ENCODE peak calls at places on chromosomes 2 and 18, in nine cellular contexts. One of them, this sample, is unnamed.

GRCh38 chr2:1132328-1132964 is 181.8 kb downstream of the SNTG2 start:
- DNase-seq in ovary: no peak
- DNase-seq in left lung: no peak
- DNase-seq in pancreas: no peak
- DNase-seq in PC-3: no peak
- DNase-seq in IMR-90: no peak
- DNase-seq in neural progenitor cell: no peak
- DNase-seq in breast epithelium: no peak
- DNase-seq in body of pancreas: no peak
- DNase-seq in this sample: no peak

GRCh38 chr2:652881-653480 is 24.2 kb downstream of the TMEM18 start:
- DNase-seq in ovary: no peak
- DNase-seq in left lung: no peak
- DNase-seq in pancreas: no peak
- DNase-seq in PC-3: no peak
- DNase-seq in IMR-90: no peak
- DNase-seq in neural progenitor cell: no peak
- DNase-seq in breast epithelium: no peak
- DNase-seq in body of pancreas: no peak
- DNase-seq in this sample: no peak

GRCh38 chr2:235690809-235691450 is 197.1 kb downstream of the AGAP1 start:
- DNase-seq in ovary: no peak
- DNase-seq in left lung: peak; percentile 28
- DNase-seq in pancreas: no peak
- DNase-seq in PC-3: no peak
- DNase-seq in IMR-90: no peak
- DNase-seq in neural progenitor cell: no peak
- DNase-seq in breast epithelium: no peak
- DNase-seq in body of pancreas: no peak
- DNase-seq in this sample: no peak

GRCh38 chr2:200159366-200159720 is 147.2 kb upstream of the SPATS2L start:
- DNase-seq in ovary: no peak
- DNase-seq in left lung: no peak
- DNase-seq in pancreas: no peak
- DNase-seq in PC-3: peak; percentile 11
- DNase-seq in IMR-90: peak; percentile 24
- DNase-seq in neural progenitor cell: no peak
- DNase-seq in breast epithelium: no peak
- DNase-seq in body of pancreas: no peak
- DNase-seq in this sample: no peak

GRCh38 chr2:204825054-204825453 is 279.8 kb downstream of the PARD3B start:
- DNase-seq in ovary: no peak
- DNase-seq in left lung: no peak
- DNase-seq in pancreas: no peak
- DNase-seq in PC-3: peak; percentile 84
- DNase-seq in IMR-90: peak; percentile 7
- DNase-seq in neural progenitor cell: no peak
- DNase-seq in breast epithelium: no peak
- DNase-seq in body of pancreas: no peak
- DNase-seq in this sample: no peak

GRCh38 chr2:100260712-100261620 is 61.3 kb downstream of the LONRF2 start:
- DNase-seq in ovary: peak; percentile 85
- DNase-seq in left lung: no peak
- DNase-seq in pancreas: no peak
- DNase-seq in PC-3: peak; percentile 83
- DNase-seq in IMR-90: peak; percentile 85
- DNase-seq in neural progenitor cell: peak; percentile 79
- DNase-seq in breast epithelium: peak; percentile 46
- DNase-seq in body of pancreas: peak; percentile 65
- DNase-seq in this sample: no peak

GRCh38 chr2:239264838-239265651 is 135.8 kb downstream of the HDAC4 start:
- DNase-seq in ovary: no peak
- DNase-seq in left lung: no peak
- DNase-seq in pancreas: no peak
- DNase-seq in PC-3: peak; percentile 38
- DNase-seq in IMR-90: peak; percentile 61
- DNase-seq in neural progenitor cell: no peak
- DNase-seq in breast epithelium: peak; percentile 32
- DNase-seq in body of pancreas: no peak
- DNase-seq in this sample: no peak

GRCh38 chr2:62203459-62203858 is 7.5 kb downstream of the B3GNT2 start:
- DNase-seq in ovary: no peak
- DNase-seq in left lung: no peak
- DNase-seq in pancreas: no peak
- DNase-seq in PC-3: no peak
- DNase-seq in IMR-90: no peak
- DNase-seq in neural progenitor cell: no peak
- DNase-seq in breast epithelium: no peak
- DNase-seq in body of pancreas: no peak
- DNase-seq in this sample: no peak

GRCh38 chr2:44952143-44952805 is 10.8 kb downstream of the SIX3 start:
- DNase-seq in ovary: no peak
- DNase-seq in left lung: no peak
- DNase-seq in pancreas: no peak
- DNase-seq in PC-3: peak; percentile 43
- DNase-seq in IMR-90: peak; percentile 34
- DNase-seq in neural progenitor cell: peak; percentile 94
- DNase-seq in breast epithelium: no peak
- DNase-seq in body of pancreas: peak; percentile 55
- DNase-seq in this sample: peak; percentile 53

GRCh38 chr2:189024861-189025618 is 50.9 kb downstream of the COL3A1 start:
- DNase-seq in ovary: no peak
- DNase-seq in left lung: no peak
- DNase-seq in pancreas: no peak
- DNase-seq in PC-3: peak; percentile 35
- DNase-seq in IMR-90: no peak
- DNase-seq in neural progenitor cell: peak; percentile 26
- DNase-seq in breast epithelium: no peak
- DNase-seq in body of pancreas: no peak
- DNase-seq in this sample: no peak

GRCh38 chr18:37385846-37386435 is 179.7 kb downstream of the CELF4 start:
- DNase-seq in ovary: no peak
- DNase-seq in left lung: no peak
- DNase-seq in pancreas: no peak
- DNase-seq in PC-3: peak; percentile 47
- DNase-seq in IMR-90: peak; percentile 37
- DNase-seq in neural progenitor cell: peak; percentile 56
- DNase-seq in breast epithelium: no peak
- DNase-seq in body of pancreas: no peak
- DNase-seq in this sample: no peak

GRCh38 chr18:67318651-67319050 is 197.9 kb downstream of the DSEL start:
- DNase-seq in ovary: no peak
- DNase-seq in left lung: no peak
- DNase-seq in pancreas: no peak
- DNase-seq in PC-3: peak; percentile 10
- DNase-seq in IMR-90: peak; percentile 69
- DNase-seq in neural progenitor cell: no peak
- DNase-seq in breast epithelium: no peak
- DNase-seq in body of pancreas: no peak
- DNase-seq in this sample: no peak

GRCh38 chr2:145906356-145906755 is 1386.4 kb upstream of the ZEB2 start:
- DNase-seq in ovary: no peak
- DNase-seq in left lung: no peak
- DNase-seq in pancreas: no peak
- DNase-seq in PC-3: peak; percentile 93
- DNase-seq in IMR-90: peak; percentile 1
- DNase-seq in neural progenitor cell: no peak
- DNase-seq in breast epithelium: no peak
- DNase-seq in body of pancreas: no peak
- DNase-seq in this sample: no peak

GRCh38 chr2:182167882-182168281 is 182.2 kb downstream of the PPP1R1C start:
- DNase-seq in ovary: no peak
- DNase-seq in left lung: no peak
- DNase-seq in pancreas: no peak
- DNase-seq in PC-3: no peak
- DNase-seq in IMR-90: no peak
- DNase-seq in neural progenitor cell: no peak
- DNase-seq in breast epithelium: no peak
- DNase-seq in body of pancreas: no peak
- DNase-seq in this sample: no peak
- H3K27ac ChIP-seq in ovary: no peak overlapping the region
- H3K27ac ChIP-seq in left lung: no peak overlapping the region
- H3K27ac ChIP-seq in pancreas: no peak overlapping the region
- H3K27ac ChIP-seq in PC-3: no peak overlapping the region
- H3K27ac ChIP-seq in IMR-90: no peak overlapping the region
- H3K27ac ChIP-seq in neural progenitor cell: no peak overlapping the region
- H3K27ac ChIP-seq in breast epithelium: no peak overlapping the region
- H3K27ac ChIP-seq in body of pancreas: no peak overlapping the region
- H3K27ac ChIP-seq in this sample: no peak overlapping the region

GRCh38 chr2:216281316-216281715 is 91.0 kb downstream of the MARCHF4 start:
- DNase-seq in ovary: no peak
- DNase-seq in left lung: no peak
- DNase-seq in pancreas: no peak
- DNase-seq in PC-3: no peak
- DNase-seq in IMR-90: no peak
- DNase-seq in neural progenitor cell: peak; percentile 19
- DNase-seq in breast epithelium: no peak
- DNase-seq in body of pancreas: no peak
- DNase-seq in this sample: no peak

GRCh38 chr2:216284708-216285107 is 87.6 kb downstream of the MARCHF4 start:
- DNase-seq in ovary: no peak
- DNase-seq in left lung: no peak
- DNase-seq in pancreas: no peak
- DNase-seq in PC-3: no peak
- DNase-seq in IMR-90: no peak
- DNase-seq in neural progenitor cell: no peak
- DNase-seq in breast epithelium: no peak
- DNase-seq in body of pancreas: no peak
- DNase-seq in this sample: no peak

GRCh38 chr2:216285641-216286156 is 86.6 kb downstream of the MARCHF4 start:
- DNase-seq in ovary: no peak
- DNase-seq in left lung: no peak
- DNase-seq in pancreas: no peak
- DNase-seq in PC-3: no peak
- DNase-seq in IMR-90: no peak
- DNase-seq in neural progenitor cell: peak; percentile 33
- DNase-seq in breast epithelium: no peak
- DNase-seq in body of pancreas: no peak
- DNase-seq in this sample: no peak

GRCh38 chr2:216281881-216282280 is 90.4 kb downstream of the MARCHF4 start:
- DNase-seq in ovary: no peak
- DNase-seq in left lung: no peak
- DNase-seq in pancreas: no peak
- DNase-seq in PC-3: no peak
- DNase-seq in IMR-90: no peak
- DNase-seq in neural progenitor cell: peak; percentile 39
- DNase-seq in breast epithelium: no peak
- DNase-seq in body of pancreas: no peak
- DNase-seq in this sample: no peak

DNA sequence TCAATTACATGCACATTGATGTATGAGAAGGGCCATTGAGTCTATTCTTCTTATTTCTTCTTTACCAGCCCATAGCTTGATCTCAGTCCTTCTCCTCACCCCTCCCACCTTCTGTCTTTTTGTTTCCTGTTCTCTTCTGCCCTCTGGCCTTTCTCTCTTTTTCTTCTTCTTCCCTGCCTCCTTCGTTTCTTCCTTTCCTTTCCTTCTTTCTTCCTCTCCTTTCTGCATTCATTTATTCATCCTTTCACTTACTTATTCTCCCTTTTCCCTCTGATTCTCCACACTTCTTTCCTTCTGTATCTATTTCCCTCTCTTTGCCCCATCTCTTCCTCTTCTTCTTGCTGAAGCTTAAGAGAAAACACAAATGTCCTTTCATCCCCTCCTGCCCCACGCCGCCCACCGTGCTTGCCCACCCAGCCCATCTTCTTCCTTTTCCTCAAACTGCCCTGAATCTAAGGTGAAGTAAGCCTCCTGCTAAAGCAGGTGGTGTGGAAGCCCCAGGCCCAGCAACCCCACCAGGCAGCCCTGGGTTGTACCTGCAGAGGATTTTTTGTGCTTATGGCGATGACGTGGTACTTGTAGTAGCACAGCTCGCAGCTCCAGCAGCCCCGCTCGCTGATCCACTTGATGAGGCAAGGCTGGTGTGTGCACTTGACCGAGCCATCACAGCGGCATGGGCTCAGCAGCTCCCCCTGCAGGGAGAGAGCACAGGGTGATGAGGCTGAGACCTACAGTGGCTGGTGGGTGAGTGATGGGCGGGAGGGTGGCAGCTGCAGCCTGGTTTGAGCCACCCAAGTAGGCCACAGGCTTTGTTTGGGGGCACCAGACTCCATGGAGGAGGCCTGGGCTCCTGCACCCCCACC is 89.0 kb downstream of the MARCHF4 start:
- DNase-seq in ovary: no peak
- DNase-seq in left lung: peak; percentile 61
- DNase-seq in pancreas: no peak
- DNase-seq in PC-3: peak; percentile 17
- DNase-seq in IMR-90: no peak
- DNase-seq in neural progenitor cell: peak; percentile 50
- DNase-seq in breast epithelium: no peak
- DNase-seq in body of pancreas: no peak
- DNase-seq in this sample: no peak
- TF ChIP-seq CTCF in ovary: no peak
- TF ChIP-seq CTCF in left lung: no peak
- TF ChIP-seq CTCF in pancreas: no peak
- TF ChIP-seq CTCF in PC-3: peak; percentile 51
- TF ChIP-seq CTCF in IMR-90: peak; percentile 23
- TF ChIP-seq CTCF in neural progenitor cell: peak; percentile 62
- TF ChIP-seq CTCF in breast epithelium: no peak
- TF ChIP-seq CTCF in body of pancreas: no peak
- TF ChIP-seq CTCF in this sample: peak; percentile 21

DNA sequence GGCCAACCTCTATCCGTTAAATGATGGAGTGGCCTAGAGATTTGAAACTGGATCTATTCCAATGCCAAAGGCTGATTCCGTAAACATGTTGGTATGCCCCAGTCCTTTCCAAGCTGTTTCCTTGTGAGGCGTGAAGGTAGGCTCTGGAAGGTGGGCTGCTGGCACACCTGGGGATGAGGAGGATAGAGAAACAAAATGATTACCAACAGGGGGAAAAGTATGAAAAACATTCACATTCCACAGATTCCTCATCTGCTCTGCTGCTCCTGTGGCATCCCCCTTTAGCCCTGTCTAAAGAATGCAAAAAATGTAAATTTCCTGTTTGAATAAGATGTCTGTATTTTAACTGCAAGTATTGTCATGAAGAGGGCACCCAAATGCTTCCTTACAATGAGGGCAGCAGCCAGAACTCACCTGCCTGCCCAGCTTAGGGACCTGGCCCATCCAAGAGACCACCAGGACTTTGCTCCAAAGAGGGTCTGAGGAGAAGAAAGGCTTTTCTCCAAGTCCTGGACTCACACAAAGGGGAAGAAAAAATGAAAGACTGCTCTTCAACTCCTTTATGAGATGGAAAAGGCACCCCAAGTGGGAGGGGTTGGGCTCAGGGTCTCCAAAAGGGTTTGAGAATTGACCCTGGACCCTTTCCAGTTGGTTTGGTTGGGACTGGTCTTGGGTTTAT is 132.3 kb upstream of the PELI1 start:
- DNase-seq in ovary: no peak
- DNase-seq in left lung: no peak
- DNase-seq in pancreas: no peak
- DNase-seq in PC-3: peak; percentile 23
- DNase-seq in IMR-90: no peak
- DNase-seq in neural progenitor cell: peak; percentile 35
- DNase-seq in breast epithelium: peak; percentile 53
- DNase-seq in body of pancreas: no peak
- DNase-seq in this sample: no peak
- H3K27ac ChIP-seq in ovary: no peak overlapping the region
- H3K27ac ChIP-seq in left lung: peak overlapping the region; percentile 96
- H3K27ac ChIP-seq in pancreas: peak overlapping the region; percentile 75
- H3K27ac ChIP-seq in PC-3: peak overlapping the region; percentile 52
- H3K27ac ChIP-seq in IMR-90: peak overlapping the region; percentile 60
- H3K27ac ChIP-seq in neural progenitor cell: no peak overlapping the region
- H3K27ac ChIP-seq in breast epithelium: peak overlapping the region; percentile 93
- H3K27ac ChIP-seq in body of pancreas: peak overlapping the region; percentile 63
- H3K27ac ChIP-seq in this sample: peak overlapping the region; percentile 64

GRCh38 chr18:47287911-47288635 is 36.6 kb upstream of the SKOR2 start:
- DNase-seq in ovary: no peak
- DNase-seq in left lung: no peak
- DNase-seq in pancreas: no peak
- DNase-seq in PC-3: no peak
- DNase-seq in IMR-90: no peak
- DNase-seq in neural progenitor cell: no peak
- DNase-seq in breast epithelium: no peak
- DNase-seq in body of pancreas: no peak
- DNase-seq in this sample: no peak
- TF ChIP-seq CTCF in ovary: no peak
- TF ChIP-seq CTCF in left lung: no peak
- TF ChIP-seq CTCF in pancreas: no peak
- TF ChIP-seq CTCF in PC-3: no peak
- TF ChIP-seq CTCF in IMR-90: no peak
- TF ChIP-seq CTCF in neural progenitor cell: no peak
- TF ChIP-seq CTCF in breast epithelium: no peak
- TF ChIP-seq CTCF in body of pancreas: no peak
- TF ChIP-seq CTCF in this sample: no peak

This sample was measured in lower lobe of right lung.